ENCODE peak calls at places on chromosomes 13 and 19, in five cellular contexts. V is cardiac muscle cell, L is Peyer's patch, H is ascending aorta, Y is Panc1. P is an unnamed sample.

GRCh38 chr13:40231311-40231710 is 435.1 kb downstream of the FOXO1 start:
- DNase-seq in V (no peak), L (no peak), H (no peak), Y (no peak), P (no peak)

GRCh38 chr19:47124937-47125668 is 5.5 kb upstream of the SAE1 start:
- DNase-seq in V (peak; percentile 82), L (no peak), H (no peak), Y (no peak), P (no peak)

GRCh38 chr19:37931941-37932655 is 25.1 kb downstream of the SIPA1L3 start:
- DNase-seq in V (peak; percentile 63), L (peak; percentile 90), H (peak; percentile 77), Y (peak; percentile 47), P (peak; percentile 21)

GRCh38 chr13:24225062-24225461 is 64.5 kb downstream of the SPATA13 start:
- DNase-seq in V (no peak), L (no peak), H (no peak), Y (no peak), P (no peak)

GRCh38 chr13:110774490-110774889 is 61.0 kb downstream of the ING1 start:
- DNase-seq in V (no peak), L (no peak), H (no peak), Y (no peak), P (no peak)

GRCh38 chr13:101455863-101456262 is 3.4 kb downstream of the ITGBL1 start:
- DNase-seq in V (peak; percentile 88), L (no peak), H (no peak), Y (peak; percentile 68), P (no peak)

GRCh38 chr19:40266111-40266510 is 19.0 kb downstream of the AKT2 start:
- DNase-seq in V (no peak), L (no peak), H (no peak), Y (no peak), P (no peak)

GRCh38 chr13:77026783-77027621 is at the start of gene FBXL3:
- DNase-seq in V (peak; percentile 96), L (peak; percentile 93), H (peak; percentile 91), Y (no peak), P (no peak)

GRCh38 chr19:15672580-15673175 is at the start of gene CYP4F12:
- DNase-seq in V (peak; percentile 81), L (peak; percentile 98), H (peak; percentile 89), Y (no peak), P (no peak)

GRCh38 chr13:95643814-95644598 is 500 bp downstream of the DZIP1 start:
- DNase-seq in V (peak; percentile 43), L (no peak), H (no peak), Y (no peak), P (no peak)

GRCh38 chr19:42052241-42052863 is 17.7 kb downstream of the GRIK5 start:
- DNase-seq in V (no peak), L (no peak), H (no peak), Y (no peak), P (no peak)

DNA sequence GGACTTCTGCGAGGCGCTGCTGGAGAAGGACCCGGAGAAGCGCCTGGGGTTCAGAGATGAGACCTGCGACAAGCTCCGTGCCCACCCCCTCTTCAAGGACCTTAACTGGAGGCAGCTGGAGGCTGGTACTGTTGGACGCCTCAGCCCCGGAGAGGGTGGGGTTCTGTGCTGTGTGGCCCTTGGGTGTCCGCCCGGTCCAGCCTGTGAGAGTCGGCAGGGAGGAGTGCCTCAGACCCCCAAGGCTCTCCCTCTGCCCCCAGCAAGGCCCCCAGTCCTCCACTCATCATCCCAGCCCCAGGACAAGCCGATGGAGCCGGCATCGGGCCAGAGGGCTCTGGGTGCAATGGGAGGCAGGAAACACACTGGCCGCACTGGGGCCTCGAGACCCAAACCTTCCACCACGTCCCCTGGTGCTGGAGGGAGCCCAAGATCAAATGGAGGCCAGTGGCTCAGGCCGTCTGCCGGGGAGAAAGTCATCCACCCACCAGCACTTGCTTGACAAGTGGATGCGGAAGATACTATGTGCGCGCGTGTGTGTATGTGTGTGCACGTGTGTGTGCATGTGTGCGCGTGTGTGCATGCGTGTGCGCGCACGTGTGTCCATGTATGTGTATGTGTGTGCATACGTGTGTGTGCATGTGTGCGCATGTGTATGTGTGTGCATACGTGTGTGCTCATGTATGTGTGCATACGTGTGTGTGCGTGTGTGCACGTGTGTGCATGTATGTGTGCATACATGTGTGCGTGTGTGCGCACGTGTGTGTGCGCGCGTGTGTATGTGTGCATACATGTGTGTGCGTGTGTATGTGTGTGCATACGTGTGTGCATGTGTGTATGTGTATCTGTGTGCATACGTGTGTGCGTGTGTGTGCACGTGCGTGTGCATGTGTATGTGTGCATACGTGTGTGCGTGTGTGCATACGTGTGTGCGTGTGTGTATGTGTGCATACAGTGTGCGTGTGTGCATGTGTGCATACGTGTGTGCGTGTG is 25.8 kb upstream of the TMEM255B start:
- DNase-seq in V (no peak), L (peak; percentile 39), H (no peak), Y (no peak), P (no peak)
- H3K4me1 ChIP-seq in V (no peaks in the 10 kb centered on the region), L (no peaks in the 10 kb centered on the region), H (no peaks in the 10 kb centered on the region), Y (no peaks in the 10 kb centered on the region), P (no peaks in the 10 kb centered on the region)

DNA sequence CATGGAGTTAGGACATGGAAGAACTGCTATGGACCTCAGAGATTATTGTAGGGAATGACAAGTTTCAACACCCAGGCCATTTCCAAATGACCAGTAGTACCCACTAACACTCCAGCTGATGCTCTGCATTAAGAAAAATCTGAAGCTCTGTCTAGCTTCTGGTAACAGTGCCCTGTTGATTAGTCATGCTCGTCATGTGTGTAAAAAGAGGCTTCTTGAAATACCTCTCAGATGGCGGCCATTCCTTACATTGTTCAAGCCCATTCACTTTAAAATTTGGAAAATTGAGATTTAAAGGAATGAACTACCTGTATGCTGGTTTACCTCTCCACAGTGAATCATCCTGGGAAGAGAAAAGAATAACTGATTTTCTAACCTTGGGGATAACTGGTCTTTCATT is 527.9 kb upstream of the ARGLU1 start:
- DNase-seq in V (no peak), L (no peak), H (no peak), Y (no peak), P (no peak)
- H3K4me1 ChIP-seq in V (peaks cover 20% of the 10 kb centered on the region), L (no peaks in the 10 kb centered on the region), H (no peaks in the 10 kb centered on the region), Y (no peaks in the 10 kb centered on the region), P (peaks cover 13% of the 10 kb centered on the region)

GRCh38 chr19:13092206-13092605 is 10.5 kb downstream of the LYL1 start:
- DNase-seq in V (no peak), L (no peak), H (peak; percentile 62), Y (no peak), P (no peak)

GRCh38 chr19:13089857-13090507 is 12.7 kb downstream of the LYL1 start:
- DNase-seq in V (no peak), L (no peak), H (peak; percentile 63), Y (no peak), P (no peak)

GRCh38 chr19:13092608-13093260 is 9.9 kb downstream of the LYL1 start:
- DNase-seq in V (no peak), L (no peak), H (peak; percentile 69), Y (no peak), P (no peak)

GRCh38 chr19:13090511-13091231 is 12.0 kb downstream of the LYL1 start:
- DNase-seq in V (no peak), L (no peak), H (peak; percentile 63), Y (no peak), P (no peak)

GRCh38 chr19:13091400-13092161 is 11.1 kb downstream of the LYL1 start:
- DNase-seq in V (peak; percentile 96), L (no peak), H (peak; percentile 94), Y (no peak), P (peak; percentile 73)
- H3K4me1 ChIP-seq in V (peaks cover 3% of the 10 kb centered on the region), L (peaks cover 37% of the 10 kb centered on the region), H (peaks cover 45% of the 10 kb centered on the region), Y (peaks cover 50% of the 10 kb centered on the region), P (peaks cover 41% of the 10 kb centered on the region)

GRCh38 chr19:18842166-18842565 is 10.4 kb downstream of the UPF1 start:
- DNase-seq in V (peak; percentile 41), L (no peak), H (no peak), Y (no peak), P (no peak)
- H3K4me1 ChIP-seq in V (peaks cover 15% of the 10 kb centered on the region), L (peaks cover 54% of the 10 kb centered on the region), H (peaks cover 6% of the 10 kb centered on the region), Y (peaks cover 3% of the 10 kb centered on the region), P (peaks cover 66% of the 10 kb centered on the region)

P was measured in thoracic aorta.